ENCODE peak calls at places on chromosomes 16 and 17, in six cellular contexts. O, C, H, N, I and Y are unnamed samples.

GRCh38 chr17:75373290-75373689 is 32.2 kb downstream of the GRB2 start:
- DNase-seq in O (no peak), C (no peak), H (no peak), N (no peak), I (no peak), Y (no peak)

GRCh38 chr17:79952265-79952877 is 83.3 kb downstream of the TBC1D16 start:
- DNase-seq in O (peak), C (no peak), H (no peak), N (no peak), I (no peak), Y (peak)

GRCh38 chr16:71526111-71526998 is at the start of gene CHST4:
- DNase-seq in O (no peak), C (peak), H (peak), N (no peak), I (no peak), Y (no peak)

GRCh38 chr17:47884905-47885735 is 10.9 kb upstream of the SP2 start:
- DNase-seq in O (no peak), C (no peak), H (no peak), N (no peak), I (no peak), Y (peak)

GRCh38 chr16:68665501-68665900 is 20.4 kb downstream of the CDH3 start:
- DNase-seq in O (no peak), C (no peak), H (no peak), N (no peak), I (no peak), Y (no peak)

GRCh38 chr16:27445502-27446175 is 43.7 kb downstream of the IL21R start:
- DNase-seq in O (peak), C (no peak), H (no peak), N (no peak), I (no peak), Y (no peak)

GRCh38 chr17:39351508-39351907 is 49.9 kb downstream of the FBXL20 start:
- DNase-seq in O (no peak), C (no peak), H (no peak), N (no peak), I (no peak), Y (no peak)

GRCh38 chr17:74202879-74203432 is 522 bp upstream of the RPL38 start:
- DNase-seq in O (no peak), C (no peak), H (no peak), N (no peak), I (no peak), Y (no peak)